ENCODE peak calls at places on chromosomes 16 and 17, in seven cellular contexts. G is AG09309, J is AG20443, K is C1 segment of cervical spinal cord, Y is GF-D8, D is GM23248, L is fibroblast of lung. M is an unnamed sample.

GRCh38 chr16:13234999-13235398 is 333.6 kb downstream of the SHISA9 start:
- DNase-seq in Y (no peak), J (no peak), D (no peak), K (no peak), G (no peak), L (no peak), M (no peak)

GRCh38 chr17:42387663-42388380 is 420 bp downstream of the STAT3 start:
- DNase-seq in K (no peak), Y (peak; percentile 79), D (peak; percentile 59), J (peak; percentile 34), G (no peak), L (peak; percentile 33), M (peak; percentile 20)

GRCh38 chr17:61425682-61426481 is 26.2 kb downstream of the TBX2 start:
- DNase-seq in Y (no peak), J (no peak), L (peak; percentile 34), K (no peak), G (no peak), D (no peak), M (no peak)

GRCh38 chr16:56662357-56663354 is 4.9 kb downstream of the MT1F start:
- DNase-seq in J (no peak), Y (no peak), D (no peak), K (no peak), G (no peak), L (no peak), M (no peak)

GRCh38 chr17:27651411-27652345 is 20.7 kb downstream of the LGALS9 start:
- DNase-seq in Y (no peak), L (peak; percentile 43), K (peak; percentile 26), J (peak; percentile 37), G (no peak), D (peak; percentile 48), M (peak; percentile 52)

GRCh38 chr16:22232277-22233049 is 26.4 kb downstream of the EEF2K start:
- DNase-seq in G (no peak), D (peak; percentile 15), J (no peak), L (peak; percentile 16), Y (no peak), K (no peak), M (no peak)

GRCh38 chr16:70688266-70688742 is 2.5 kb upstream of the MTSS2 start:
- DNase-seq in D (peak; percentile 60), K (peak; percentile 89), J (peak; percentile 59), G (no peak), Y (no peak), L (peak; percentile 87), M (no peak)

GRCh38 chr17:29766796-29767327 is 144.2 kb upstream of the CORO6 start:
- DNase-seq in J (no peak), L (peak; percentile 47), G (no peak), D (no peak), K (no peak), Y (no peak), M (no peak)

GRCh38 chr17:74778960-74779359 is 2.8 kb upstream of the NAT9 start:
- DNase-seq in K (no peak), D (peak; percentile 57), Y (peak; percentile 92), J (no peak), L (peak; percentile 50), G (peak; percentile 47), M (no peak)

GRCh38 chr17:64309021-64309420 is 46.0 kb upstream of the TEX2 start:
- DNase-seq in K (no peak), G (no peak), J (no peak), D (no peak), L (no peak), Y (no peak), M (no peak)

GRCh38 chr16:3542601-3543373 is 34.4 kb downstream of the NLRC3 start:
- DNase-seq in K (no peak), L (no peak), Y (no peak), D (no peak), J (no peak), G (no peak), M (no peak)

GRCh38 chr17:16945513-16946201 is 26.3 kb downstream of the TNFRSF13B start:
- DNase-seq in D (no peak), Y (no peak), J (peak; percentile 5), G (no peak), K (no peak), L (no peak), M (no peak)

GRCh38 chr17:19534562-19535149 is 1.0 kb downstream of the SLC47A1 start:
- DNase-seq in L (no peak), K (no peak), D (no peak), G (no peak), J (no peak), Y (no peak), M (no peak)

GRCh38 chr17:27265333-27265732 is 28.6 kb upstream of the WSB1 start:
- DNase-seq in K (no peak), G (no peak), L (no peak), J (no peak), Y (no peak), D (no peak), M (no peak)

GRCh38 chr17:75404223-75404738 is 1.2 kb downstream of the GRB2 start:
- DNase-seq in G (no peak), D (peak; percentile 94), Y (peak; percentile 70), K (peak; percentile 52), J (peak; percentile 82), L (peak; percentile 86), M (peak; percentile 20)

GRCh38 chr17:37507108-37507507 is 17.4 kb downstream of the DUSP14 start:
- DNase-seq in G (no peak), J (no peak), D (no peak), L (no peak), K (peak; percentile 10), Y (no peak), M (no peak)

GRCh38 chr17:75077072-75077489 is 10.7 kb upstream of the SLC16A5 start:
- DNase-seq in G (no peak), J (no peak), L (no peak), D (no peak), Y (no peak), K (no peak), M (no peak)

GRCh38 chr16:49961087-49961486 is 63.9 kb upstream of the CNEP1R1 start:
- DNase-seq in L (peak; percentile 28), Y (no peak), J (peak; percentile 48), D (peak; percentile 42), G (peak; percentile 66), K (no peak), M (no peak)

GRCh38 chr17:42111901-42112551 is 488 bp downstream of the DHX58 start:
- DNase-seq in Y (no peak), J (peak; percentile 66), G (no peak), D (peak; percentile 88), L (peak; percentile 38), K (peak; percentile 73), M (no peak)

GRCh38 chr17:48627625-48628510 is 1.7 kb upstream of the HOXB9 start:
- DNase-seq in J (no peak), L (no peak), Y (no peak), G (no peak), K (no peak), D (no peak), M (no peak)

GRCh38 chr16:25411376-25412081 is 153.9 kb upstream of the ZKSCAN2 start:
- DNase-seq in D (no peak), Y (no peak), L (no peak), J (no peak), K (no peak), G (no peak), M (no peak)

GRCh38 chr17:17434477-17434876 is 42.3 kb upstream of the MED9 start:
- DNase-seq in G (no peak), J (no peak), K (no peak), D (no peak), L (no peak), Y (no peak), M (no peak)

GRCh38 chr17:3885970-3886369 is 6.9 kb downstream of the CAMKK1 start:
- DNase-seq in G (no peak), L (peak; percentile 76), D (peak; percentile 85), K (no peak), J (peak; percentile 82), Y (no peak), M (no peak)

GRCh38 chr17:79026345-79027273 is 2.6 kb downstream of the C1QTNF1 start:
- DNase-seq in Y (no peak), D (peak; percentile 73), G (no peak), K (no peak), L (peak; percentile 74), J (peak; percentile 79), M (no peak)

M was measured in activated T-helper 9 cell treated with anti-CD3 and anti-CD28 coated beads, Interleukin-2, amount 50 U/mL, for 16 hours.